ENCODE peak calls at places on chromosomes 3 and 15, in six cellular contexts. D is stomach, R is aorta, V is upper lobe of right lung, N is mucosa of descending colon, F is foreskin fibroblast. Y is an unnamed sample.
A peak's percentile ranks its signal among the peaks of the same experiment; 100 is the strongest.

GRCh38 chr15:101057841-101058407 is 138.8 kb downstream of the LRRK1 start:
- DNase-seq in R (no peak), D (peak; percentile 15), N (no peak), F (no peak), V (no peak), Y (no peak)

GRCh38 chr3:78048698-78049097 is 1008.8 kb downstream of the ROBO2 start:
- DNase-seq in D (no peak), R (no peak), F (peak; percentile 8), N (no peak), V (no peak), Y (peak; percentile 29)

GRCh38 chr3:121477589-121477988 is 68.2 kb downstream of the POLQ start:
- DNase-seq in N (no peak), F (peak; percentile 82), V (no peak), R (no peak), D (no peak), Y (no peak)

GRCh38 chr15:48221261-48221660 is 15.2 kb downstream of the SLC12A1 start:
- DNase-seq in R (no peak), D (no peak), F (peak; percentile 1), N (no peak), V (no peak), Y (no peak)

GRCh38 chr15:52440414-52440813 is 88.3 kb downstream of the MYO5A start:
- DNase-seq in D (no peak), R (no peak), V (no peak), N (no peak), F (peak; percentile 40), Y (no peak)

GRCh38 chr15:25838871-25839195 is 24.3 kb downstream of the ATP10A start:
- DNase-seq in N (no peak), F (no peak), R (no peak), D (no peak), V (no peak), Y (no peak)

GRCh38 chr3:71586810-71587242 is 3.3 kb upstream of the FOXP1 start:
- DNase-seq in V (no peak), F (no peak), R (no peak), N (no peak), D (no peak), Y (no peak)

GRCh38 chr3:43001094-43001553 is 22.0 kb downstream of the GASK1A start:
- DNase-seq in N (peak; percentile 38), F (peak; percentile 90), D (peak; percentile 80), R (peak; percentile 88), V (peak; percentile 74), Y (no peak)

GRCh38 chr15:63040509-63040908 is 2.0 kb upstream of the TPM1 start:
- DNase-seq in F (no peak), R (no peak), V (no peak), N (no peak), D (no peak), Y (no peak)

GRCh38 chr15:74631935-74632560 is 16.4 kb downstream of the CLK3 start:
- DNase-seq in F (peak; percentile 80), V (peak; percentile 77), R (peak; percentile 89), N (peak; percentile 72), D (peak; percentile 69), Y (peak; percentile 55)

GRCh38 chr3:170914212-170914611 is 5.8 kb upstream of the EIF5A2 start:
- DNase-seq in R (no peak), V (no peak), F (no peak), D (no peak), N (no peak), Y (no peak)

GRCh38 chr15:100199711-100200286 is 142.0 kb downstream of the ADAMTS17 start:
- DNase-seq in R (no peak), F (no peak), N (no peak), D (no peak), V (no peak), Y (no peak)

GRCh38 chr15:28097656-28098359 is 1.3 kb downstream of the OCA2 start:
- DNase-seq in R (peak; percentile 69), D (no peak), N (no peak), F (no peak), V (no peak), Y (no peak)

GRCh38 chr15:97955040-97955439 is 5.5 kb upstream of the ARRDC4 start:
- DNase-seq in R (no peak), N (no peak), V (no peak), F (no peak), D (no peak), Y (peak; percentile 88)

GRCh38 chr15:82315519-82316246 is 33.6 kb downstream of the GOLGA6L10 start:
- DNase-seq in F (no peak), V (peak; percentile 35), N (no peak), D (no peak), R (peak; percentile 70), Y (no peak)

GRCh38 chr3:14875411-14876175 is 56.8 kb downstream of the FGD5 start:
- DNase-seq in D (no peak), F (no peak), R (no peak), V (no peak), N (no peak), Y (no peak)

GRCh38 chr3:174973465-174973864 is 114.3 kb downstream of the NAALADL2 start:
- DNase-seq in N (no peak), V (no peak), R (no peak), F (no peak), D (peak; percentile 43), Y (no peak)

DNA sequence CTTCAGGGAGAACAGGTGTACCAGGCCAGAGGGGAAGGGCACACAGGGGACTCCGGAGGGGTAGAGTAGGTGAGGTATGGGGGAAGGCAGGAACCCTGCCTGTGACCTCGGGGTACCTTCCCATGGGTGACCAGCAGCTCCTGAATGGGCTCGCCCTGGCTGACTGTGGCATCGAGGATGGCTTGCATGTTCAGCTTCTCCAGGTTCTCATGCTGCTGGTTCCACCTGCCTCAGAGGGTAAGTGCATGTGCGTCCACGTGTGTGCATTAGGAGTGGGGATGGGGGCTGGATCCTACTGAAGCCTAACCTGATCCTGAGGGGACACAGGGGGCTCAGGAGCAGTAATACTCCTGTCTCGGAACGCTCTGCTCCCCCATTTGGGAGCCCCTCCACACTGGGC is 524 bp downstream of the ZMYND10 start:
- DNase-seq in N (no peak), D (no peak), V (no peak), R (no peak), F (no peak), Y (no peak)
- H3K4me3 ChIP-seq in N (no peak overlapping the region), D (peak overlapping the region; percentile 30), V (peak overlapping the region; percentile 39), R (no peak overlapping the region), F (peak overlapping the region; percentile 59), Y (no peak overlapping the region)

GRCh38 chr3:184167786-184168185 is 6.9 kb upstream of the AP2M1 start:
- DNase-seq in D (no peak), F (no peak), N (no peak), V (no peak), R (no peak), Y (no peak)

GRCh38 chr3:184168363-184169120 is 6.1 kb upstream of the AP2M1 start:
- DNase-seq in F (peak; percentile 70), V (no peak), N (no peak), R (no peak), D (no peak), Y (no peak)

GRCh38 chr3:184166671-184167070 is 8.0 kb upstream of the AP2M1 start:
- DNase-seq in R (no peak), N (no peak), F (no peak), V (no peak), D (no peak), Y (no peak)

GRCh38 chr3:184165548-184165947 is 9.1 kb upstream of the AP2M1 start:
- DNase-seq in R (no peak), D (no peak), F (no peak), V (no peak), N (no peak), Y (no peak)

DNA sequence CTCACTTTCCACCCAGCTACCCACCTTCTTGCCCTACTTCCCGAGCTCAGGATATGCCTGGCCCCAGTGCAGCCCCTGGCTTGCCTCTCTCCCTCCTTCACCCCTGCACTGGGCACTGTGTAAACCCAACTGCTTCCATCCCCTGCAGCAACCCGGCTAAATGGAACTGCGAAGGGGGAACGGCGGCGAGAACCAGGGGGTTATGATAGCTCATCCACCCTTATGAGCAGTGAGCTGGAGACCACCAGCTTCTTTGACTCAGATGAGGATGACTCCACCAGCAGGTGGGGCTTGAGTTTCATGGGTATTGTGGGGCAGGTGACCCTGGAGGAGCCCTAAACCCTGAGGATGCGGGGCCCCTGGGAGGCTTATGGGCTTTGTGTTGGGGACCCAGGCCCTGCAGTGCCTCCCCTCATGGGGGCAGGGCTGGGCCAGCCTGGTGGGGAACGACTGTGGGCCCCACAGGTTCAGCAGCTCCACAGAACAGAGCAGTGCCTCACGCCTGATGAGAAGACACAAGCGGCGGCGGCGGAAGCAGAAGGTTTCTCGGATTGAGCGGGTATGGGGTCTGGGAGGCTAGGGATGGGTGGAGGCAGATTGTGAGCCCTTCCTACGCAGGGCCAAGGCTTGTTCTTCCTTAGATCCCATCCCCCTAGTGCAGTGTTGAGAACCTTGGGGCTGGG is 9.6 kb downstream of the DVL3 start:
- DNase-seq in D (no peak), F (no peak), V (no peak), R (no peak), N (no peak), Y (no peak)
- H3K4me3 ChIP-seq in D (no peak overlapping the region), F (no peak overlapping the region), V (no peak overlapping the region), R (no peak overlapping the region), N (no peak overlapping the region), Y (no peak overlapping the region)

GRCh38 chr15:92636401-92636949 is 19.1 kb downstream of the FAM174B start:
- DNase-seq in R (peak; percentile 56), D (peak; percentile 21), N (no peak), V (no peak), F (no peak), Y (no peak)

GRCh38 chr15:92638291-92638708 is 17.3 kb downstream of the FAM174B start:
- DNase-seq in V (no peak), D (peak; percentile 76), N (no peak), F (no peak), R (peak; percentile 25), Y (peak; percentile 56)

GRCh38 chr15:92637621-92638020 is 18.0 kb downstream of the FAM174B start:
- DNase-seq in D (peak; percentile 25), V (no peak), R (peak; percentile 64), N (no peak), F (no peak), Y (no peak)

GRCh38 chr15:92638709-92639365 is 16.7 kb downstream of the FAM174B start:
- DNase-seq in D (peak; percentile 68), N (no peak), F (no peak), V (peak; percentile 69), R (peak; percentile 67), Y (no peak)

GRCh38 chr15:92636950-92637481 is 18.6 kb downstream of the FAM174B start:
- DNase-seq in F (no peak), D (peak; percentile 91), N (peak; percentile 66), V (peak; percentile 90), R (peak; percentile 61), Y (peak; percentile 44)
- H3K4me3 ChIP-seq in F (no peak overlapping the region), D (no peak overlapping the region), N (no peak overlapping the region), V (no peak overlapping the region), R (no peak overlapping the region), Y (no peak overlapping the region)

GRCh38 chr3:122627301-122627700 is 49.9 kb downstream of the PARP15 start:
- DNase-seq in N (no peak), R (no peak), V (no peak), D (no peak), F (no peak), Y (no peak)

GRCh38 chr3:122628567-122628966 is 51.1 kb downstream of the PARP15 start:
- DNase-seq in D (no peak), F (no peak), N (no peak), V (no peak), R (no peak), Y (no peak)

GRCh38 chr3:122626515-122627180 is 49.2 kb downstream of the PARP15 start:
- DNase-seq in V (no peak), F (no peak), D (no peak), R (no peak), N (no peak), Y (no peak)

GRCh38 chr3:122629763-122630162 is 50.9 kb upstream of the PARP14 start:
- DNase-seq in R (no peak), N (no peak), D (no peak), F (no peak), V (no peak), Y (no peak)
- H3K4me3 ChIP-seq in R (no peak overlapping the region), N (no peak overlapping the region), D (no peak overlapping the region), F (no peak overlapping the region), V (no peak overlapping the region), Y (no peak overlapping the region)

GRCh38 chr3:147413712-147414325 is 4.7 kb downstream of the ZIC1 start:
- DNase-seq in V (no peak), N (no peak), R (no peak), F (no peak), D (no peak), Y (no peak)
- H3K4me3 ChIP-seq in V (peak overlapping the region; percentile 33), N (no peak overlapping the region), R (no peak overlapping the region), F (peak overlapping the region; percentile 28), D (peak overlapping the region; percentile 3), Y (peak overlapping the region; percentile 24)

Y was measured in small intestine.